ENCODE peak calls at places on chromosome 17, in ten cellular contexts. T, G, N, Y, Q, J, D, E, R and X are unnamed samples.

GRCh38 chr17:71247455-71248015 is 873.3 kb upstream of the SOX9 start:
- DNase-seq in T (no peak), G (no peak), N (no peak), Y (no peak), Q (no peak), J (no peak), D (no peak), E (no peak), R (no peak), X (no peak)

GRCh38 chr17:66373944-66374817 is 71.8 kb downstream of the PRKCA start:
- DNase-seq in T (no peak), G (peak), N (peak), Y (no peak), Q (no peak), J (peak), D (peak), E (no peak), R (peak), X (peak)

GRCh38 chr17:42221886-42222745 is 27.8 kb upstream of the GHDC start:
- DNase-seq in T (peak), G (peak), N (peak), Y (peak), Q (no peak), J (peak), D (peak), E (no peak), R (peak), X (no peak)

GRCh38 chr17:59464246-59464645 is 101.2 kb upstream of the DHX40 start:
- DNase-seq in T (no peak), G (no peak), N (no peak), Y (no peak), Q (no peak), J (no peak), D (no peak), E (no peak), R (no peak), X (no peak)

GRCh38 chr17:6567528-6568185 is 11.3 kb upstream of the PITPNM3 start:
- DNase-seq in T (no peak), G (no peak), N (no peak), Y (no peak), Q (no peak), J (no peak), D (no peak), E (no peak), R (no peak), X (no peak)

GRCh38 chr17:82875418-82875856 is 35.6 kb upstream of the ZNF750 start:
- DNase-seq in T (no peak), G (no peak), N (no peak), Y (no peak), Q (no peak), J (no peak), D (no peak), E (no peak), R (no peak), X (no peak)

GRCh38 chr17:9228408-9229159 is 207.3 kb downstream of the NTN1 start:
- DNase-seq in T (no peak), G (no peak), N (peak), Y (no peak), Q (no peak), J (peak), D (peak), E (no peak), R (no peak), X (no peak)

GRCh38 chr17:19317359-19318095 is 45.0 kb downstream of the B9D1 start:
- DNase-seq in T (no peak), G (no peak), N (peak), Y (no peak), Q (no peak), J (peak), D (peak), E (no peak), R (no peak), X (peak)

GRCh38 chr17:82272495-82273326 is 789 bp downstream of the CSNK1D start:
- DNase-seq in T (no peak), G (peak), N (no peak), Y (no peak), Q (no peak), J (peak), D (no peak), E (no peak), R (peak), X (peak)

GRCh38 chr17:12756786-12757185 is 32.5 kb upstream of the ARHGAP44 start:
- DNase-seq in T (no peak), G (no peak), N (peak), Y (no peak), Q (no peak), J (peak), D (no peak), E (no peak), R (no peak), X (no peak)

GRCh38 chr17:45320349-45320930 is 3.6 kb upstream of the MAP3K14 start:
- DNase-seq in T (no peak), G (no peak), N (peak), Y (no peak), Q (no peak), J (peak), D (no peak), E (no peak), R (no peak), X (no peak)